ENCODE peak calls at places on chromosome 10, in six cellular contexts. One of them, this sample, is unnamed.

GRCh38 chr10:130242483-130242882 is 106.3 kb downstream of the GLRX3 start:
- DNase-seq in fibroblast of lung: no peak
- DNase-seq in epithelial cell of esophagus: no peak
- DNase-seq in SHP77: no peak
- DNase-seq in OCI-M1: no peak
- DNase-seq in body of pancreas: no peak
- DNase-seq in this sample: peak; percentile 3

GRCh38 chr10:8248868-8249267 is 194.4 kb downstream of the GATA3 start:
- DNase-seq in fibroblast of lung: no peak
- DNase-seq in epithelial cell of esophagus: no peak
- DNase-seq in SHP77: no peak
- DNase-seq in OCI-M1: no peak
- DNase-seq in body of pancreas: no peak
- DNase-seq in this sample: no peak

GRCh38 chr10:32970910-32971309 is 12.9 kb upstream of the ITGB1 start:
- DNase-seq in fibroblast of lung: no peak
- DNase-seq in epithelial cell of esophagus: no peak
- DNase-seq in SHP77: no peak
- DNase-seq in OCI-M1: no peak
- DNase-seq in body of pancreas: no peak
- DNase-seq in this sample: no peak

GRCh38 chr10:131260031-131260430 is 51.5 kb downstream of the TCERG1L start:
- DNase-seq in fibroblast of lung: no peak
- DNase-seq in epithelial cell of esophagus: no peak
- DNase-seq in SHP77: no peak
- DNase-seq in OCI-M1: no peak
- DNase-seq in body of pancreas: no peak
- DNase-seq in this sample: no peak

GRCh38 chr10:62183442-62183841 is 85.2 kb downstream of the RTKN2 start:
- DNase-seq in fibroblast of lung: no peak
- DNase-seq in epithelial cell of esophagus: no peak
- DNase-seq in SHP77: no peak
- DNase-seq in OCI-M1: no peak
- DNase-seq in body of pancreas: no peak
- DNase-seq in this sample: no peak

GRCh38 chr10:3068201-3068967 is 1.0 kb downstream of the PFKP start:
- DNase-seq in fibroblast of lung: peak; percentile 75
- DNase-seq in epithelial cell of esophagus: peak; percentile 43
- DNase-seq in SHP77: peak; percentile 18
- DNase-seq in OCI-M1: peak; percentile 68
- DNase-seq in body of pancreas: peak; percentile 58
- DNase-seq in this sample: peak; percentile 50

GRCh38 chr10:110756886-110757285 is 112.8 kb downstream of the RBM20 start:
- DNase-seq in fibroblast of lung: no peak
- DNase-seq in epithelial cell of esophagus: no peak
- DNase-seq in SHP77: no peak
- DNase-seq in OCI-M1: no peak
- DNase-seq in body of pancreas: no peak
- DNase-seq in this sample: no peak

GRCh38 chr10:72653383-72654096 is 27.7 kb upstream of the MICU1 start:
- DNase-seq in fibroblast of lung: no peak
- DNase-seq in epithelial cell of esophagus: no peak
- DNase-seq in SHP77: no peak
- DNase-seq in OCI-M1: no peak
- DNase-seq in body of pancreas: no peak
- DNase-seq in this sample: no peak

GRCh38 chr10:97090035-97090434 is 95.7 kb downstream of the SLIT1 start:
- DNase-seq in fibroblast of lung: no peak
- DNase-seq in epithelial cell of esophagus: no peak
- DNase-seq in SHP77: no peak
- DNase-seq in OCI-M1: no peak
- DNase-seq in body of pancreas: no peak
- DNase-seq in this sample: no peak

GRCh38 chr10:75211007-75211735 is 575 bp downstream of the VDAC2 start:
- DNase-seq in fibroblast of lung: peak; percentile 59
- DNase-seq in epithelial cell of esophagus: peak; percentile 83
- DNase-seq in SHP77: no peak
- DNase-seq in OCI-M1: peak; percentile 59
- DNase-seq in body of pancreas: no peak
- DNase-seq in this sample: peak; percentile 42

GRCh38 chr10:101778781-101779543 is 3.0 kb upstream of the FGF8 start:
- DNase-seq in fibroblast of lung: peak; percentile 33
- DNase-seq in epithelial cell of esophagus: peak; percentile 54
- DNase-seq in SHP77: no peak
- DNase-seq in OCI-M1: no peak
- DNase-seq in body of pancreas: peak; percentile 38
- DNase-seq in this sample: peak; percentile 68

This sample was measured in stomach.